ENCODE peak calls at places on chromosome 21, in five cellular contexts. X is putamen, N is Right ventricle myocardium superior, S is uterus, H is glutamatergic neuron. F is an unnamed sample.

GRCh38 chr21:38985423-38986378 is 180.0 kb downstream of the ETS2 start:
- DNase-seq in H (no peak), X (no peak), N (peak; percentile 82), S (peak; percentile 74), F (peak; percentile 67)

GRCh38 chr21:37829043-37829442 is 87.2 kb downstream of the KCNJ6 start:
- DNase-seq in S (no peak), N (no peak), X (no peak), H (no peak), F (no peak)

GRCh38 chr21:37656899-37657298 is 259.4 kb downstream of the KCNJ6 start:
- DNase-seq in H (no peak), S (no peak), N (no peak), X (no peak), F (no peak)

GRCh38 chr21:44596068-44596725 is 3.9 kb upstream of the KRTAP10-6 start:
- DNase-seq in N (no peak), H (no peak), S (no peak), X (no peak), F (no peak)

GRCh38 chr21:16536661-16537359 is 807.0 kb downstream of the USP25 start:
- DNase-seq in N (no peak), H (no peak), S (no peak), X (peak; percentile 34), F (no peak)

GRCh38 chr21:40819262-40819661 is 27.7 kb downstream of the DSCAM start:
- DNase-seq in H (no peak), S (no peak), X (no peak), N (no peak), F (no peak)

GRCh38 chr21:39869141-39869818 is 2.0 kb downstream of the PCP4 start:
- DNase-seq in N (no peak), H (no peak), S (no peak), X (no peak), F (no peak)

GRCh38 chr21:29477941-29478340 is 179.2 kb downstream of the BACH1 start:
- DNase-seq in N (no peak), X (no peak), H (no peak), S (no peak), F (no peak)

GRCh38 chr21:25956993-25957714 is 213.4 kb downstream of the APP start:
- DNase-seq in N (no peak), X (no peak), H (no peak), S (no peak), F (no peak)

GRCh38 chr21:46151261-46151988 is 4.0 kb downstream of the FTCD start:
- DNase-seq in N (peak; percentile 32), S (no peak), X (no peak), H (peak; percentile 50), F (peak; percentile 47)

GRCh38 chr21:28704746-28705145 is 287.9 kb downstream of the LTN1 start:
- DNase-seq in S (peak; percentile 23), N (peak; percentile 43), H (no peak), X (no peak), F (no peak)

GRCh38 chr21:43023175-43023574 is 48.8 kb downstream of the PKNOX1 start:
- DNase-seq in X (no peak), S (no peak), N (no peak), H (no peak), F (no peak)

GRCh38 chr21:34092241-34092921 is 19.0 kb downstream of the MRPS6 start:
- DNase-seq in X (no peak), S (no peak), N (no peak), H (no peak), F (no peak)

GRCh38 chr21:42111470-42111743 is 40.3 kb downstream of the UMODL1 start:
- DNase-seq in H (no peak), X (no peak), N (no peak), S (no peak), F (no peak)

GRCh38 chr21:29192999-29193563 is 62.6 kb downstream of the MAP3K7CL start:
- DNase-seq in N (no peak), X (no peak), S (no peak), H (no peak), F (no peak)

GRCh38 chr21:32726742-32727477 is 903 bp downstream of the SYNJ1 start:
- DNase-seq in S (no peak), H (peak; percentile 17), X (peak; percentile 62), N (no peak), F (no peak)

GRCh38 chr21:14602418-14602987 is 56.4 kb upstream of the SAMSN1 start:
- DNase-seq in X (no peak), N (no peak), H (no peak), S (no peak), F (no peak)

GRCh38 chr21:31184462-31184861 is 146.2 kb upstream of the KRTAP19-8 start:
- DNase-seq in H (no peak), X (no peak), S (no peak), N (no peak), F (no peak)

GRCh38 chr21:27885296-27885711 is 918.4 kb upstream of the ADAMTS5 start:
- DNase-seq in H (no peak), S (no peak), X (no peak), N (no peak), F (no peak)

GRCh38 chr21:16534408-16535099 is 804.8 kb downstream of the USP25 start:
- DNase-seq in H (no peak), N (peak; percentile 77), X (peak; percentile 82), S (peak; percentile 80), F (no peak)

GRCh38 chr21:15437873-15438272 is 291.9 kb upstream of the USP25 start:
- DNase-seq in N (no peak), S (no peak), X (no peak), H (no peak), F (no peak)

F was measured in lower lobe of right lung.